ENCODE peak calls at places on chromosomes 13 and 19, in five cellular contexts. One of them, this sample, is unnamed.
A peak's percentile ranks its signal among the peaks of the same experiment; 100 is the strongest.

GRCh38 chr19:703651-704446 is 4.9 kb upstream of the PALM start:
- DNase-seq in dermis blood vessel endothelial cell: peak; percentile 78
- DNase-seq in NCI-H1105: no peak
- DNase-seq in HCT116: peak; percentile 72
- DNase-seq in lower lobe of right lung: peak; percentile 90
- DNase-seq in this sample: no peak

GRCh38 chr13:111914241-111915103 is 152.5 kb upstream of the SOX1 start:
- DNase-seq in HCT116: no peak
- DNase-seq in lower lobe of right lung: no peak
- DNase-seq in dermis blood vessel endothelial cell: no peak
- DNase-seq in NCI-H1105: no peak
- DNase-seq in this sample: no peak

GRCh38 chr13:113742000-113742441 is 17.0 kb upstream of the TMEM255B start:
- DNase-seq in lower lobe of right lung: peak; percentile 70
- DNase-seq in dermis blood vessel endothelial cell: peak; percentile 49
- DNase-seq in HCT116: peak; percentile 19
- DNase-seq in NCI-H1105: no peak
- DNase-seq in this sample: no peak

GRCh38 chr19:31258211-31259052 is 90.8 kb downstream of the TSHZ3 start:
- DNase-seq in NCI-H1105: no peak
- DNase-seq in lower lobe of right lung: no peak
- DNase-seq in HCT116: no peak
- DNase-seq in dermis blood vessel endothelial cell: no peak
- DNase-seq in this sample: no peak

GRCh38 chr19:18440421-18440877 is 2.5 kb upstream of the ISYNA1 start:
- DNase-seq in lower lobe of right lung: no peak
- DNase-seq in NCI-H1105: no peak
- DNase-seq in dermis blood vessel endothelial cell: peak; percentile 44
- DNase-seq in HCT116: no peak
- DNase-seq in this sample: no peak

GRCh38 chr13:99979453-99980200 is 2.0 kb upstream of the ZIC2 start:
- DNase-seq in dermis blood vessel endothelial cell: no peak
- DNase-seq in HCT116: no peak
- DNase-seq in lower lobe of right lung: no peak
- DNase-seq in NCI-H1105: no peak
- DNase-seq in this sample: no peak

GRCh38 chr13:23509781-23510543 is 60.2 kb upstream of the TNFRSF19 start:
- DNase-seq in NCI-H1105: no peak
- DNase-seq in lower lobe of right lung: no peak
- DNase-seq in HCT116: no peak
- DNase-seq in dermis blood vessel endothelial cell: no peak
- DNase-seq in this sample: no peak

GRCh38 chr13:69683921-69684663 is 423.5 kb upstream of the ATXN8OS start:
- DNase-seq in dermis blood vessel endothelial cell: no peak
- DNase-seq in HCT116: no peak
- DNase-seq in lower lobe of right lung: no peak
- DNase-seq in NCI-H1105: no peak
- DNase-seq in this sample: no peak

GRCh38 chr13:18212873-18213272 is 968.8 kb downstream of the TUBA3C start:
- DNase-seq in HCT116: no peak
- DNase-seq in NCI-H1105: no peak
- DNase-seq in dermis blood vessel endothelial cell: peak; percentile 20
- DNase-seq in lower lobe of right lung: peak; percentile 51
- DNase-seq in this sample: no peak

GRCh38 chr13:113275387-113275786 is 21.7 kb upstream of the LAMP1 start:
- DNase-seq in NCI-H1105: peak; percentile 58
- DNase-seq in HCT116: peak; percentile 59
- DNase-seq in dermis blood vessel endothelial cell: peak; percentile 78
- DNase-seq in lower lobe of right lung: no peak
- DNase-seq in this sample: peak; percentile 28

GRCh38 chr19:29364224-29364726 is 151.3 kb upstream of the UQCRFS1 start:
- DNase-seq in lower lobe of right lung: no peak
- DNase-seq in dermis blood vessel endothelial cell: no peak
- DNase-seq in NCI-H1105: no peak
- DNase-seq in HCT116: no peak
- DNase-seq in this sample: no peak

GRCh38 chr19:50832666-50833065 is 708 bp downstream of the KLK15 start:
- DNase-seq in dermis blood vessel endothelial cell: no peak
- DNase-seq in HCT116: no peak
- DNase-seq in lower lobe of right lung: no peak
- DNase-seq in NCI-H1105: no peak
- DNase-seq in this sample: no peak

GRCh38 chr19:45424191-45425058 is 708 bp upstream of the ERCC1 start:
- DNase-seq in lower lobe of right lung: peak; percentile 73
- DNase-seq in dermis blood vessel endothelial cell: peak; percentile 97
- DNase-seq in HCT116: peak; percentile 91
- DNase-seq in NCI-H1105: no peak
- DNase-seq in this sample: no peak

GRCh38 chr19:18340990-18341868 is 831 bp downstream of the PGPEP1 start:
- DNase-seq in lower lobe of right lung: peak; percentile 73
- DNase-seq in dermis blood vessel endothelial cell: peak; percentile 53
- DNase-seq in HCT116: no peak
- DNase-seq in NCI-H1105: peak; percentile 21
- DNase-seq in this sample: no peak

GRCh38 chr13:95641961-95642621 is 2.4 kb downstream of the DZIP1 start:
- DNase-seq in NCI-H1105: peak; percentile 29
- DNase-seq in lower lobe of right lung: peak; percentile 54
- DNase-seq in HCT116: no peak
- DNase-seq in dermis blood vessel endothelial cell: peak; percentile 66
- DNase-seq in this sample: no peak

GRCh38 chr13:46324976-46325375 is 62.1 kb downstream of the RUBCNL start:
- DNase-seq in dermis blood vessel endothelial cell: no peak
- DNase-seq in lower lobe of right lung: no peak
- DNase-seq in NCI-H1105: no peak
- DNase-seq in HCT116: no peak
- DNase-seq in this sample: no peak

GRCh38 chr13:23899555-23899954 is 2.3 kb upstream of the C1QTNF9B start:
- DNase-seq in NCI-H1105: peak; percentile 8
- DNase-seq in lower lobe of right lung: no peak
- DNase-seq in HCT116: no peak
- DNase-seq in dermis blood vessel endothelial cell: peak; percentile 62
- DNase-seq in this sample: no peak

GRCh38 chr13:112450567-112451240 is 74.5 kb downstream of the SPACA7 start:
- DNase-seq in dermis blood vessel endothelial cell: no peak
- DNase-seq in lower lobe of right lung: no peak
- DNase-seq in NCI-H1105: peak; percentile 72
- DNase-seq in HCT116: no peak
- DNase-seq in this sample: no peak

GRCh38 chr13:97621631-97622030 is 187.7 kb downstream of the RAP2A start:
- DNase-seq in HCT116: no peak
- DNase-seq in dermis blood vessel endothelial cell: no peak
- DNase-seq in NCI-H1105: no peak
- DNase-seq in lower lobe of right lung: no peak
- DNase-seq in this sample: no peak

GRCh38 chr13:23615677-23616076 is 45.5 kb downstream of the TNFRSF19 start:
- DNase-seq in lower lobe of right lung: no peak
- DNase-seq in NCI-H1105: no peak
- DNase-seq in dermis blood vessel endothelial cell: no peak
- DNase-seq in HCT116: no peak
- DNase-seq in this sample: no peak

GRCh38 chr19:1796395-1797142 is 15.5 kb downstream of the ATP8B3 start:
- DNase-seq in HCT116: no peak
- DNase-seq in dermis blood vessel endothelial cell: no peak
- DNase-seq in lower lobe of right lung: no peak
- DNase-seq in NCI-H1105: no peak
- DNase-seq in this sample: no peak

GRCh38 chr19:5828661-5829566 is 10.6 kb downstream of the FUT6 start:
- DNase-seq in HCT116: no peak
- DNase-seq in dermis blood vessel endothelial cell: no peak
- DNase-seq in NCI-H1105: peak; percentile 63
- DNase-seq in lower lobe of right lung: no peak
- DNase-seq in this sample: no peak

GRCh38 chr13:101709952-101710351 is 257.5 kb downstream of the ITGBL1 start:
- DNase-seq in dermis blood vessel endothelial cell: no peak
- DNase-seq in HCT116: no peak
- DNase-seq in NCI-H1105: no peak
- DNase-seq in lower lobe of right lung: no peak
- DNase-seq in this sample: no peak

GRCh38 chr13:51122868-51123267 is 11.8 kb upstream of the C13orf42 start:
- DNase-seq in lower lobe of right lung: no peak
- DNase-seq in NCI-H1105: no peak
- DNase-seq in HCT116: no peak
- DNase-seq in dermis blood vessel endothelial cell: no peak
- DNase-seq in this sample: no peak

GRCh38 chr19:42301646-42302204 is at the start of gene PRR19:
- DNase-seq in dermis blood vessel endothelial cell: peak; percentile 19
- DNase-seq in HCT116: no peak
- DNase-seq in NCI-H1105: no peak
- DNase-seq in lower lobe of right lung: no peak
- DNase-seq in this sample: no peak

GRCh38 chr19:3565177-3565576 is 7.6 kb upstream of the HMG20B start:
- DNase-seq in HCT116: peak; percentile 81
- DNase-seq in NCI-H1105: no peak
- DNase-seq in dermis blood vessel endothelial cell: no peak
- DNase-seq in lower lobe of right lung: no peak
- DNase-seq in this sample: no peak

This sample was measured in Panc1.